ENCODE peak calls at places on chromosomes 13 and 19, in eight cellular contexts. One of them, this sample, is unnamed.

GRCh38 chr19:38478273-38478971 is 44.9 kb downstream of the RYR1 start:
- DNase-seq in hypothalamus: no peak
- DNase-seq in CD4-positive, alpha-beta T cell: no peak
- DNase-seq in activated CD4-positive, alpha-beta T cell treated with anti-CD3 and anti-CD28 coated beads for 24 hours: no peak
- DNase-seq in tibial nerve: no peak
- DNase-seq in renal cortical epithelial cell: no peak
- DNase-seq in CD8-positive, alpha-beta T cell: no peak
- DNase-seq in small intestine: no peak
- DNase-seq in this sample: no peak

GRCh38 chr13:30607908-30608307 is 9.8 kb upstream of the USPL1 start:
- DNase-seq in renal cortical epithelial cell: no peak
- DNase-seq in activated CD4-positive, alpha-beta T cell treated with anti-CD3 and anti-CD28 coated beads for 24 hours: no peak
- DNase-seq in tibial nerve: no peak
- DNase-seq in small intestine: peak
- DNase-seq in CD8-positive, alpha-beta T cell: peak
- DNase-seq in CD4-positive, alpha-beta T cell: peak
- DNase-seq in hypothalamus: no peak
- DNase-seq in this sample: peak

GRCh38 chr19:18469245-18470107 is 31.5 kb upstream of the ISYNA1 start:
- DNase-seq in tibial nerve: peak
- DNase-seq in CD4-positive, alpha-beta T cell: peak
- DNase-seq in small intestine: peak
- DNase-seq in renal cortical epithelial cell: peak
- DNase-seq in activated CD4-positive, alpha-beta T cell treated with anti-CD3 and anti-CD28 coated beads for 24 hours: peak
- DNase-seq in CD8-positive, alpha-beta T cell: peak
- DNase-seq in hypothalamus: peak
- DNase-seq in this sample: peak

GRCh38 chr19:42108527-42109389 is 23.5 kb downstream of the POU2F2 start:
- DNase-seq in hypothalamus: no peak
- DNase-seq in renal cortical epithelial cell: peak
- DNase-seq in CD8-positive, alpha-beta T cell: peak
- DNase-seq in CD4-positive, alpha-beta T cell: peak
- DNase-seq in tibial nerve: peak
- DNase-seq in activated CD4-positive, alpha-beta T cell treated with anti-CD3 and anti-CD28 coated beads for 24 hours: peak
- DNase-seq in small intestine: peak
- DNase-seq in this sample: peak

GRCh38 chr13:40776232-40776631 is 5.2 kb upstream of the MRPS31 start:
- DNase-seq in CD4-positive, alpha-beta T cell: no peak
- DNase-seq in CD8-positive, alpha-beta T cell: no peak
- DNase-seq in hypothalamus: no peak
- DNase-seq in small intestine: no peak
- DNase-seq in renal cortical epithelial cell: no peak
- DNase-seq in tibial nerve: no peak
- DNase-seq in activated CD4-positive, alpha-beta T cell treated with anti-CD3 and anti-CD28 coated beads for 24 hours: no peak
- DNase-seq in this sample: no peak

GRCh38 chr13:50156722-50157121 is 141.5 kb downstream of the KCNRG start:
- DNase-seq in tibial nerve: peak
- DNase-seq in small intestine: no peak
- DNase-seq in hypothalamus: no peak
- DNase-seq in activated CD4-positive, alpha-beta T cell treated with anti-CD3 and anti-CD28 coated beads for 24 hours: no peak
- DNase-seq in CD4-positive, alpha-beta T cell: no peak
- DNase-seq in CD8-positive, alpha-beta T cell: no peak
- DNase-seq in renal cortical epithelial cell: no peak
- DNase-seq in this sample: no peak

GRCh38 chr13:109140777-109141354 is 511.5 kb downstream of the MYO16 start:
- DNase-seq in activated CD4-positive, alpha-beta T cell treated with anti-CD3 and anti-CD28 coated beads for 24 hours: no peak
- DNase-seq in CD8-positive, alpha-beta T cell: no peak
- DNase-seq in hypothalamus: no peak
- DNase-seq in CD4-positive, alpha-beta T cell: no peak
- DNase-seq in renal cortical epithelial cell: no peak
- DNase-seq in tibial nerve: no peak
- DNase-seq in small intestine: no peak
- DNase-seq in this sample: no peak

GRCh38 chr13:99256709-99257108 is 1.5 kb downstream of the GPR18 start:
- DNase-seq in CD8-positive, alpha-beta T cell: no peak
- DNase-seq in renal cortical epithelial cell: peak
- DNase-seq in activated CD4-positive, alpha-beta T cell treated with anti-CD3 and anti-CD28 coated beads for 24 hours: no peak
- DNase-seq in hypothalamus: no peak
- DNase-seq in tibial nerve: no peak
- DNase-seq in CD4-positive, alpha-beta T cell: no peak
- DNase-seq in small intestine: no peak
- DNase-seq in this sample: no peak

GRCh38 chr13:21055511-21056045 is 5.8 kb downstream of the LATS2 start:
- DNase-seq in CD8-positive, alpha-beta T cell: no peak
- DNase-seq in CD4-positive, alpha-beta T cell: no peak
- DNase-seq in renal cortical epithelial cell: no peak
- DNase-seq in hypothalamus: no peak
- DNase-seq in activated CD4-positive, alpha-beta T cell treated with anti-CD3 and anti-CD28 coated beads for 24 hours: no peak
- DNase-seq in tibial nerve: no peak
- DNase-seq in small intestine: no peak
- DNase-seq in this sample: no peak

GRCh38 chr19:4432918-4433506 is 24.6 kb downstream of the UBXN6 start:
- DNase-seq in activated CD4-positive, alpha-beta T cell treated with anti-CD3 and anti-CD28 coated beads for 24 hours: no peak
- DNase-seq in small intestine: no peak
- DNase-seq in CD8-positive, alpha-beta T cell: no peak
- DNase-seq in tibial nerve: no peak
- DNase-seq in renal cortical epithelial cell: no peak
- DNase-seq in CD4-positive, alpha-beta T cell: no peak
- DNase-seq in hypothalamus: no peak
- DNase-seq in this sample: no peak

GRCh38 chr13:75635101-75635620 is 969 bp upstream of the LMO7 start:
- DNase-seq in activated CD4-positive, alpha-beta T cell treated with anti-CD3 and anti-CD28 coated beads for 24 hours: no peak
- DNase-seq in renal cortical epithelial cell: no peak
- DNase-seq in CD4-positive, alpha-beta T cell: peak
- DNase-seq in hypothalamus: no peak
- DNase-seq in CD8-positive, alpha-beta T cell: no peak
- DNase-seq in tibial nerve: peak
- DNase-seq in small intestine: no peak
- DNase-seq in this sample: peak

GRCh38 chr13:53151692-53152421 is 123.2 kb downstream of the OLFM4 start:
- DNase-seq in renal cortical epithelial cell: peak
- DNase-seq in activated CD4-positive, alpha-beta T cell treated with anti-CD3 and anti-CD28 coated beads for 24 hours: peak
- DNase-seq in CD4-positive, alpha-beta T cell: no peak
- DNase-seq in tibial nerve: peak
- DNase-seq in small intestine: peak
- DNase-seq in hypothalamus: no peak
- DNase-seq in CD8-positive, alpha-beta T cell: no peak
- DNase-seq in this sample: no peak

GRCh38 chr13:32025730-32026129 is 5.8 kb upstream of the FRY start:
- DNase-seq in tibial nerve: no peak
- DNase-seq in renal cortical epithelial cell: no peak
- DNase-seq in small intestine: no peak
- DNase-seq in hypothalamus: no peak
- DNase-seq in CD4-positive, alpha-beta T cell: no peak
- DNase-seq in activated CD4-positive, alpha-beta T cell treated with anti-CD3 and anti-CD28 coated beads for 24 hours: no peak
- DNase-seq in CD8-positive, alpha-beta T cell: no peak
- DNase-seq in this sample: no peak

GRCh38 chr13:48976677-48977625 is 1.2 kb downstream of the FNDC3A start:
- DNase-seq in activated CD4-positive, alpha-beta T cell treated with anti-CD3 and anti-CD28 coated beads for 24 hours: no peak
- DNase-seq in CD8-positive, alpha-beta T cell: no peak
- DNase-seq in tibial nerve: peak
- DNase-seq in renal cortical epithelial cell: peak
- DNase-seq in hypothalamus: no peak
- DNase-seq in small intestine: peak
- DNase-seq in CD4-positive, alpha-beta T cell: peak
- DNase-seq in this sample: no peak